ENCODE peak calls at places on chromosomes 11 and 22, in six cellular contexts. One of them, this sample, is unnamed.

GRCh38 chr11:87013852-87014251 is 23.9 kb upstream of the TMEM135 start:
- DNase-seq in ovary: no peak
- DNase-seq in AG09319: no peak
- DNase-seq in heart right ventricle: no peak
- DNase-seq in fibroblast of mammary gland: no peak
- DNase-seq in astrocyte of the spinal cord: no peak
- DNase-seq in this sample: no peak

GRCh38 chr11:78045851-78046485 is 17.7 kb upstream of the THRSP start:
- DNase-seq in ovary: peak
- DNase-seq in AG09319: no peak
- DNase-seq in fibroblast of mammary gland: peak
- DNase-seq in heart right ventricle: peak
- DNase-seq in astrocyte of the spinal cord: peak
- DNase-seq in this sample: peak

GRCh38 chr22:50260801-50261614 is 475 bp downstream of the MAPK12 start:
- DNase-seq in ovary: no peak
- DNase-seq in AG09319: no peak
- DNase-seq in astrocyte of the spinal cord: peak
- DNase-seq in fibroblast of mammary gland: peak
- DNase-seq in heart right ventricle: peak
- DNase-seq in this sample: no peak

GRCh38 chr11:61477734-61478148 is 30.8 kb upstream of the LRRC10B start:
- DNase-seq in ovary: peak
- DNase-seq in fibroblast of mammary gland: peak
- DNase-seq in astrocyte of the spinal cord: no peak
- DNase-seq in heart right ventricle: peak
- DNase-seq in AG09319: no peak
- DNase-seq in this sample: no peak

GRCh38 chr11:102241026-102241425 is 76.3 kb upstream of the BIRC3 start:
- DNase-seq in ovary: no peak
- DNase-seq in fibroblast of mammary gland: peak
- DNase-seq in astrocyte of the spinal cord: peak
- DNase-seq in heart right ventricle: no peak
- DNase-seq in AG09319: no peak
- DNase-seq in this sample: no peak

GRCh38 chr22:26580240-26580962 is 9.5 kb downstream of the TPST2 start:
- DNase-seq in AG09319: no peak
- DNase-seq in astrocyte of the spinal cord: no peak
- DNase-seq in ovary: no peak
- DNase-seq in heart right ventricle: no peak
- DNase-seq in fibroblast of mammary gland: no peak
- DNase-seq in this sample: no peak

GRCh38 chr22:31332010-31332409 is 14.1 kb downstream of the PATZ1 start:
- DNase-seq in AG09319: no peak
- DNase-seq in heart right ventricle: no peak
- DNase-seq in ovary: no peak
- DNase-seq in fibroblast of mammary gland: no peak
- DNase-seq in astrocyte of the spinal cord: no peak
- DNase-seq in this sample: no peak

GRCh38 chr11:19508166-19508565 is 204.5 kb upstream of the NAV2 start:
- DNase-seq in astrocyte of the spinal cord: no peak
- DNase-seq in fibroblast of mammary gland: peak
- DNase-seq in AG09319: no peak
- DNase-seq in ovary: no peak
- DNase-seq in heart right ventricle: no peak
- DNase-seq in this sample: no peak

GRCh38 chr22:24578355-24579241 is 14.3 kb downstream of the LRRC75B start:
- DNase-seq in heart right ventricle: no peak
- DNase-seq in AG09319: no peak
- DNase-seq in ovary: no peak
- DNase-seq in astrocyte of the spinal cord: no peak
- DNase-seq in fibroblast of mammary gland: no peak
- DNase-seq in this sample: no peak

GRCh38 chr11:128318856-128319474 is 268.4 kb downstream of the ETS1 start:
- DNase-seq in astrocyte of the spinal cord: peak
- DNase-seq in ovary: no peak
- DNase-seq in fibroblast of mammary gland: no peak
- DNase-seq in heart right ventricle: no peak
- DNase-seq in AG09319: no peak
- DNase-seq in this sample: no peak

GRCh38 chr11:65547446-65548125 is 10.6 kb downstream of the LTBP3 start:
- DNase-seq in ovary: no peak
- DNase-seq in heart right ventricle: no peak
- DNase-seq in AG09319: no peak
- DNase-seq in fibroblast of mammary gland: no peak
- DNase-seq in astrocyte of the spinal cord: no peak
- DNase-seq in this sample: no peak

GRCh38 chr11:128523616-128524015 is 63.7 kb downstream of the ETS1 start:
- DNase-seq in AG09319: no peak
- DNase-seq in astrocyte of the spinal cord: peak
- DNase-seq in fibroblast of mammary gland: peak
- DNase-seq in ovary: no peak
- DNase-seq in heart right ventricle: no peak
- DNase-seq in this sample: no peak

GRCh38 chr11:44568706-44569473 is 3.4 kb downstream of the CD82 start:
- DNase-seq in ovary: peak
- DNase-seq in heart right ventricle: peak
- DNase-seq in astrocyte of the spinal cord: peak
- DNase-seq in AG09319: peak
- DNase-seq in fibroblast of mammary gland: peak
- DNase-seq in this sample: peak

GRCh38 chr22:36781656-36782627 is 6.0 kb upstream of the IFT27 start:
- DNase-seq in astrocyte of the spinal cord: peak
- DNase-seq in ovary: peak
- DNase-seq in fibroblast of mammary gland: peak
- DNase-seq in AG09319: peak
- DNase-seq in heart right ventricle: peak
- DNase-seq in this sample: peak

GRCh38 chr11:119694334-119694733 is 34.7 kb downstream of the NECTIN1 start:
- DNase-seq in fibroblast of mammary gland: no peak
- DNase-seq in astrocyte of the spinal cord: no peak
- DNase-seq in ovary: no peak
- DNase-seq in heart right ventricle: no peak
- DNase-seq in AG09319: no peak
- DNase-seq in this sample: no peak

GRCh38 chr22:28034760-28035401 is 115.8 kb upstream of the PITPNB start:
- DNase-seq in astrocyte of the spinal cord: peak
- DNase-seq in fibroblast of mammary gland: peak
- DNase-seq in heart right ventricle: peak
- DNase-seq in AG09319: no peak
- DNase-seq in ovary: peak
- DNase-seq in this sample: no peak

GRCh38 chr11:124600924-124601323 is 10.3 kb upstream of the PANX3 start:
- DNase-seq in fibroblast of mammary gland: no peak
- DNase-seq in AG09319: no peak
- DNase-seq in ovary: no peak
- DNase-seq in heart right ventricle: no peak
- DNase-seq in astrocyte of the spinal cord: no peak
- DNase-seq in this sample: no peak

GRCh38 chr11:106961518-106961917 is 56.8 kb downstream of the GUCY1A2 start:
- DNase-seq in heart right ventricle: no peak
- DNase-seq in ovary: no peak
- DNase-seq in AG09319: peak
- DNase-seq in astrocyte of the spinal cord: peak
- DNase-seq in fibroblast of mammary gland: peak
- DNase-seq in this sample: no peak

GRCh38 chr22:45318558-45319318 is 9.0 kb downstream of the FAM118A start:
- DNase-seq in astrocyte of the spinal cord: no peak
- DNase-seq in AG09319: no peak
- DNase-seq in fibroblast of mammary gland: peak
- DNase-seq in heart right ventricle: no peak
- DNase-seq in ovary: no peak
- DNase-seq in this sample: no peak

GRCh38 chr22:45318168-45318557 is 8.4 kb downstream of the FAM118A start:
- DNase-seq in astrocyte of the spinal cord: peak
- DNase-seq in fibroblast of mammary gland: peak
- DNase-seq in heart right ventricle: peak
- DNase-seq in AG09319: peak
- DNase-seq in ovary: peak
- DNase-seq in this sample: peak

GRCh38 chr22:45316796-45317526 is 7.2 kb downstream of the FAM118A start:
- DNase-seq in heart right ventricle: no peak
- DNase-seq in fibroblast of mammary gland: no peak
- DNase-seq in ovary: no peak
- DNase-seq in AG09319: no peak
- DNase-seq in astrocyte of the spinal cord: no peak
- DNase-seq in this sample: no peak

GRCh38 chr22:45319319-45319675 is 9.6 kb downstream of the FAM118A start:
- DNase-seq in fibroblast of mammary gland: peak
- DNase-seq in AG09319: no peak
- DNase-seq in ovary: peak
- DNase-seq in heart right ventricle: peak
- DNase-seq in astrocyte of the spinal cord: peak
- DNase-seq in this sample: no peak

GRCh38 chr22:45317551-45318167 is 7.9 kb downstream of the FAM118A start:
- DNase-seq in astrocyte of the spinal cord: peak
- DNase-seq in heart right ventricle: peak
- DNase-seq in ovary: no peak
- DNase-seq in fibroblast of mammary gland: peak
- DNase-seq in AG09319: peak
- DNase-seq in this sample: peak
- TF ChIP-seq CTCF in astrocyte of the spinal cord: peak
- TF ChIP-seq CTCF in heart right ventricle: peak
- TF ChIP-seq CTCF in ovary: no peak
- TF ChIP-seq CTCF in fibroblast of mammary gland: peak
- TF ChIP-seq CTCF in AG09319: peak
- TF ChIP-seq CTCF in this sample: peak

GRCh38 chr11:10797561-10797960 is 11.2 kb downstream of the EIF4G2 start:
- DNase-seq in AG09319: no peak
- DNase-seq in astrocyte of the spinal cord: no peak
- DNase-seq in ovary: no peak
- DNase-seq in fibroblast of mammary gland: peak
- DNase-seq in heart right ventricle: no peak
- DNase-seq in this sample: no peak

GRCh38 chr11:10796191-10796590 is 12.5 kb downstream of the EIF4G2 start:
- DNase-seq in heart right ventricle: no peak
- DNase-seq in astrocyte of the spinal cord: no peak
- DNase-seq in AG09319: no peak
- DNase-seq in fibroblast of mammary gland: peak
- DNase-seq in ovary: no peak
- DNase-seq in this sample: no peak

GRCh38 chr11:10793470-10794255 is 15.1 kb downstream of the EIF4G2 start:
- DNase-seq in ovary: no peak
- DNase-seq in heart right ventricle: no peak
- DNase-seq in AG09319: no peak
- DNase-seq in fibroblast of mammary gland: no peak
- DNase-seq in astrocyte of the spinal cord: no peak
- DNase-seq in this sample: no peak

GRCh38 chr11:10798330-10798980 is 10.3 kb downstream of the EIF4G2 start:
- DNase-seq in ovary: no peak
- DNase-seq in AG09319: no peak
- DNase-seq in heart right ventricle: no peak
- DNase-seq in astrocyte of the spinal cord: no peak
- DNase-seq in fibroblast of mammary gland: no peak
- DNase-seq in this sample: no peak

DNA sequence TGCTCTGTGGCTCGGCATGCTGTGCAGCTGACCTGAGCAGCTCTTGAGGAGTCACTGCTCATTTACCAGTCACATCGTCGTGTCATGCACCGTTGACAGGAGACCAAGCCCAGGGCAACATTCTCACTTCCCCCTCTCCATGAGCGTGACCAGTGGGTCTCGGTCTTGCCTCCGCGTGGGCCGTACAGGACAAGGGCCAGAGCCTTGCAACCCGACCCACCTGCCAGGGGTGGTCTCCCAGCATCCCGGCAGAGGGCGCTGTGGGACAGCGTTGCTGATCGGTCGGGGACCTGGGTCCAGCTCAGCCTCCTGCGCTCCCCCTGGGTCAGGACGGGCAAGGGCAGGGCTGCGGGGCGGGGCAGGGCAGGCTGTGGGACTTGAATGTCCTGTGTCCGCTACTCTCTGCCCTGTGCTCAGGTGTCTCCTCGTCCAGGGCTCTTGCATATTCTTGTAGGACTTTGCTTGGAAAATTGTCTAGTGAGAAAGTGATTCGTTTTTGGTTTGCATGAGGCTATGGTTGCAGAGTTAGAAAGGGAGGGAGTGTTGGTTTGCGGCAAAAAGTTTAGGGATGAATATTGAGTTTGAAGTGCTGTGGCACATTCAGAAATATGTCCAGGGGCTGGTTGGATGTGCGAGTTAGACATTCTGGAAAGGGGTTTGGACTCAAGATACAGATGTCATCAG is 16.2 kb downstream of the EIF4G2 start:
- DNase-seq in ovary: peak
- DNase-seq in heart right ventricle: peak
- DNase-seq in fibroblast of mammary gland: peak
- DNase-seq in astrocyte of the spinal cord: peak
- DNase-seq in AG09319: no peak
- DNase-seq in this sample: peak
- TF ChIP-seq CTCF in ovary: peak
- TF ChIP-seq CTCF in heart right ventricle: peak
- TF ChIP-seq CTCF in fibroblast of mammary gland: peak
- TF ChIP-seq CTCF in astrocyte of the spinal cord: peak
- TF ChIP-seq CTCF in AG09319: peak
- TF ChIP-seq CTCF in this sample: peak

GRCh38 chr11:75376175-75376574 is 23.1 kb upstream of the RPS3 start:
- DNase-seq in ovary: no peak
- DNase-seq in AG09319: no peak
- DNase-seq in fibroblast of mammary gland: no peak
- DNase-seq in heart right ventricle: no peak
- DNase-seq in astrocyte of the spinal cord: no peak
- DNase-seq in this sample: no peak
- TF ChIP-seq CTCF in ovary: no peak
- TF ChIP-seq CTCF in AG09319: no peak
- TF ChIP-seq CTCF in fibroblast of mammary gland: no peak
- TF ChIP-seq CTCF in heart right ventricle: no peak
- TF ChIP-seq CTCF in astrocyte of the spinal cord: no peak
- TF ChIP-seq CTCF in this sample: no peak

DNA sequence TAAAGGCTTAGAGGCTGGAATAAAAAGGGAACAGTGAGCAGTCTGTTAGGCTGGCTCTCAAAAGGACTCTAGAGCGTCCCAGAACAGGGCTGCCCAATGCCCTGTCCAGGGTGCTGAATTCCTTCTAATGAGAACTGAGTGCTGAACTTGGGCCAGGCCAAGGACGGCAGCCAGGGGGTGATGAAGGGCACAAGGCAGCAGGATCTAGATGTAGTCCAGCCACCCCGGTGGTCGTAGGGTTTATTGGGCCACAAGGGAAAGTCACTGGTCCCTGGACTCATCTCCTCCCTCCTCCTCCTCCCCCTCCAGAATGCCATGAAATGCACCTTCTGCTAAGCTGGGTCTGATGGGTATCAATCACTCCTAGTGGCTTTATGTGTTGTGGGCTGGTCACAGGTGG is 19.2 kb downstream of the NPTXR start:
- DNase-seq in heart right ventricle: peak
- DNase-seq in AG09319: peak
- DNase-seq in astrocyte of the spinal cord: peak
- DNase-seq in fibroblast of mammary gland: peak
- DNase-seq in ovary: peak
- DNase-seq in this sample: no peak
- TF ChIP-seq CTCF in heart right ventricle: peak
- TF ChIP-seq CTCF in AG09319: peak
- TF ChIP-seq CTCF in astrocyte of the spinal cord: peak
- TF ChIP-seq CTCF in fibroblast of mammary gland: peak
- TF ChIP-seq CTCF in ovary: no peak
- TF ChIP-seq CTCF in this sample: no peak